ENCODE peak calls at places on chromosomes 4 and X, in six cellular contexts. One of them, this sample, is unnamed.

GRCh38 chr4:15482842-15483241 is 13.2 kb downstream of the CC2D2A start:
- DNase-seq in psoas muscle: no peak
- DNase-seq in GM13976: no peak
- DNase-seq in SW480: no peak
- DNase-seq in amygdala: no peak
- DNase-seq in T follicular helper cell: no peak
- DNase-seq in this sample: no peak

GRCh38 chr4:106898621-106899230 is 137.4 kb downstream of the DKK2 start:
- DNase-seq in psoas muscle: no peak
- DNase-seq in GM13976: peak
- DNase-seq in SW480: peak
- DNase-seq in amygdala: no peak
- DNase-seq in T follicular helper cell: no peak
- DNase-seq in this sample: peak

GRCh38 chr4:12889054-12889453 is 595.1 kb downstream of the RAB28 start:
- DNase-seq in psoas muscle: peak
- DNase-seq in GM13976: no peak
- DNase-seq in SW480: no peak
- DNase-seq in amygdala: no peak
- DNase-seq in T follicular helper cell: no peak
- DNase-seq in this sample: no peak

GRCh38 chr4:157045507-157046127 is 30.3 kb upstream of the GLRB start:
- DNase-seq in psoas muscle: no peak
- DNase-seq in GM13976: peak
- DNase-seq in SW480: peak
- DNase-seq in amygdala: peak
- DNase-seq in T follicular helper cell: no peak
- DNase-seq in this sample: no peak

GRCh38 chr4:80694178-80694577 is 336.3 kb upstream of the BMP3 start:
- DNase-seq in psoas muscle: no peak
- DNase-seq in GM13976: no peak
- DNase-seq in SW480: no peak
- DNase-seq in amygdala: no peak
- DNase-seq in T follicular helper cell: no peak
- DNase-seq in this sample: no peak

GRCh38 chr4:61446957-61447356 is 246.8 kb downstream of the ADGRL3 start:
- DNase-seq in psoas muscle: no peak
- DNase-seq in GM13976: no peak
- DNase-seq in SW480: no peak
- DNase-seq in amygdala: no peak
- DNase-seq in T follicular helper cell: no peak
- DNase-seq in this sample: no peak

GRCh38 chr4:119243868-119244267 is 31.4 kb downstream of the USP53 start:
- DNase-seq in psoas muscle: no peak
- DNase-seq in GM13976: no peak
- DNase-seq in SW480: no peak
- DNase-seq in amygdala: no peak
- DNase-seq in T follicular helper cell: no peak
- DNase-seq in this sample: no peak

GRCh38 chr4:25117274-25117673 is 43.0 kb downstream of the SEPSECS start:
- DNase-seq in psoas muscle: no peak
- DNase-seq in GM13976: no peak
- DNase-seq in SW480: no peak
- DNase-seq in amygdala: no peak
- DNase-seq in T follicular helper cell: no peak
- DNase-seq in this sample: no peak

GRCh38 chr4:11424000-11424399 is 4.7 kb downstream of the HS3ST1 start:
- DNase-seq in psoas muscle: no peak
- DNase-seq in GM13976: peak
- DNase-seq in SW480: peak
- DNase-seq in amygdala: peak
- DNase-seq in T follicular helper cell: no peak
- DNase-seq in this sample: peak

GRCh38 chr4:173990879-173991231 is 292.6 kb downstream of the FBXO8 start:
- DNase-seq in psoas muscle: no peak
- DNase-seq in GM13976: no peak
- DNase-seq in SW480: no peak
- DNase-seq in amygdala: no peak
- DNase-seq in T follicular helper cell: no peak
- DNase-seq in this sample: no peak

GRCh38 chrX:49664824-49665223 is 31.0 kb downstream of the PAGE1 start:
- DNase-seq in psoas muscle: no peak
- DNase-seq in GM13976: no peak
- DNase-seq in SW480: no peak
- DNase-seq in amygdala: no peak
- DNase-seq in T follicular helper cell: no peak
- DNase-seq in this sample: no peak

GRCh38 chr4:89214308-89214707 is 93.3 kb downstream of the GPRIN3 start:
- DNase-seq in psoas muscle: no peak
- DNase-seq in GM13976: no peak
- DNase-seq in SW480: no peak
- DNase-seq in amygdala: no peak
- DNase-seq in T follicular helper cell: no peak
- DNase-seq in this sample: no peak

GRCh38 chr4:131370846-131371245 is 1778.2 kb upstream of the PCDH10 start:
- DNase-seq in psoas muscle: no peak
- DNase-seq in GM13976: no peak
- DNase-seq in SW480: no peak
- DNase-seq in amygdala: no peak
- DNase-seq in T follicular helper cell: no peak
- DNase-seq in this sample: no peak

GRCh38 chrX:38166478-38167083 is 54.1 kb downstream of the SRPX start:
- DNase-seq in psoas muscle: no peak
- DNase-seq in GM13976: peak
- DNase-seq in SW480: peak
- DNase-seq in amygdala: no peak
- DNase-seq in T follicular helper cell: no peak
- DNase-seq in this sample: no peak

GRCh38 chr4:139692300-139693012 is 26.8 kb downstream of the MGST2 start:
- DNase-seq in psoas muscle: no peak
- DNase-seq in GM13976: peak
- DNase-seq in SW480: no peak
- DNase-seq in amygdala: no peak
- DNase-seq in T follicular helper cell: no peak
- DNase-seq in this sample: peak

GRCh38 chr4:2807571-2807970 is 14.7 kb downstream of the SH3BP2 start:
- DNase-seq in psoas muscle: no peak
- DNase-seq in GM13976: no peak
- DNase-seq in SW480: no peak
- DNase-seq in amygdala: no peak
- DNase-seq in T follicular helper cell: no peak
- DNase-seq in this sample: no peak

This sample was measured in WTC11.